ENCODE peak calls at places on chromosomes 2 and 18, in eight cellular contexts. W is GM12878, K is uterus, Y is IMR-90, P is right lobe of liver, Q is sigmoid colon, L is heart left ventricle, U is left lung. M is an unnamed sample. For H3K36me3, the result is how much of the 10 kb centered on the place peaks cover.

GRCh38 chr2:88857951-88858406 is 166.5 kb downstream of the RPIA start:
- DNase-seq in W (no peak), K (no peak), Y (peak), P (no peak), Q (no peak), L (peak), U (no peak), M (peak)

GRCh38 chr2:63051795-63052333 is 1.2 kb downstream of the OTX1 start:
- DNase-seq in W (no peak), K (no peak), Y (no peak), P (no peak), Q (no peak), L (no peak), U (no peak), M (peak)

GRCh38 chr2:24051833-24052232 is 2.3 kb downstream of the FKBP1B start:
- DNase-seq in W (no peak), K (no peak), Y (no peak), P (no peak), Q (no peak), L (no peak), U (no peak), M (no peak)

GRCh38 chr2:176967911-176968451 is 244.6 kb upstream of the HNRNPA3 start:
- DNase-seq in W (peak), K (no peak), Y (no peak), P (no peak), Q (no peak), L (no peak), U (no peak), M (no peak)

GRCh38 chr18:48454146-48454796 is 45.1 kb upstream of the ZBTB7C start:
- DNase-seq in W (no peak), K (no peak), Y (no peak), P (no peak), Q (no peak), L (no peak), U (no peak), M (no peak)

GRCh38 chr2:66854304-66854703 is 419.4 kb downstream of the MEIS1 start:
- DNase-seq in W (no peak), K (no peak), Y (peak), P (no peak), Q (no peak), L (no peak), U (no peak), M (no peak)

GRCh38 chr2:205323929-205324328 is 358.4 kb upstream of the NRP2 start:
- DNase-seq in W (no peak), K (no peak), Y (no peak), P (no peak), Q (no peak), L (no peak), U (no peak), M (no peak)

GRCh38 chr2:102147935-102148334 is 5.4 kb downstream of the IL1R1 start:
- DNase-seq in W (no peak), K (no peak), Y (peak), P (no peak), Q (no peak), L (no peak), U (no peak), M (no peak)

GRCh38 chr2:123870877-123871276 is 154.2 kb upstream of the CNTNAP5 start:
- DNase-seq in W (no peak), K (no peak), Y (no peak), P (no peak), Q (no peak), L (no peak), U (no peak), M (no peak)

GRCh38 chr2:187567126-187567525 is 12.9 kb upstream of the TFPI start:
- DNase-seq in W (no peak), K (no peak), Y (peak), P (no peak), Q (no peak), L (no peak), U (no peak), M (no peak)

GRCh38 chr2:160429248-160430000 is 64.2 kb downstream of the RBMS1 start:
- DNase-seq in W (no peak), K (no peak), Y (peak), P (no peak), Q (no peak), L (no peak), U (no peak), M (no peak)

GRCh38 chr2:67260348-67261277 is 136.5 kb upstream of the ETAA1 start:
- DNase-seq in W (no peak), K (peak), Y (peak), P (no peak), Q (peak), L (peak), U (peak), M (no peak)

GRCh38 chr2:170812716-170813585 is 3.7 kb upstream of the GAD1 start:
- DNase-seq in W (no peak), K (no peak), Y (peak), P (no peak), Q (no peak), L (peak), U (no peak), M (peak)

GRCh38 chr2:101770672-101771071 is 73.2 kb downstream of the MAP4K4 start:
- DNase-seq in W (peak), K (no peak), Y (peak), P (no peak), Q (no peak), L (no peak), U (no peak), M (no peak)

GRCh38 chr2:1674766-1675397 is 69.4 kb downstream of the PXDN start:
- DNase-seq in W (no peak), K (no peak), Y (no peak), P (no peak), Q (peak), L (no peak), U (no peak), M (no peak)
- H3K36me3 ChIP-seq in W (under half), K (under half), Y (half or more), P (under half), Q (under half), L (under half), U (under half), M (under half)

GRCh38 chr2:212733273-212733672 is 194.7 kb upstream of the ERBB4 start:
- DNase-seq in W (no peak), K (no peak), Y (no peak), P (no peak), Q (no peak), L (no peak), U (no peak), M (no peak)

GRCh38 chr2:212735648-212736047 is 197.0 kb upstream of the ERBB4 start:
- DNase-seq in W (no peak), K (no peak), Y (no peak), P (no peak), Q (no peak), L (no peak), U (no peak), M (no peak)

GRCh38 chr2:212736327-212736726 is 197.7 kb upstream of the ERBB4 start:
- DNase-seq in W (no peak), K (no peak), Y (no peak), P (no peak), Q (no peak), L (no peak), U (no peak), M (no peak)

GRCh38 chr2:212732860-212733259 is 194.3 kb upstream of the ERBB4 start:
- DNase-seq in W (no peak), K (no peak), Y (peak), P (no peak), Q (no peak), L (no peak), U (no peak), M (no peak)

GRCh38 chr2:212737773-212738172 is 199.2 kb upstream of the ERBB4 start:
- DNase-seq in W (no peak), K (no peak), Y (no peak), P (no peak), Q (no peak), L (no peak), U (no peak), M (no peak)
- H3K36me3 ChIP-seq in W (under half), K (under half), Y (under half), P (under half), Q (under half), L (under half), U (under half), M (under half)

GRCh38 chr2:83342860-83343329 is 1116.2 kb downstream of the SUCLG1 start:
- DNase-seq in W (no peak), K (no peak), Y (no peak), P (no peak), Q (no peak), L (no peak), U (no peak), M (no peak)
- H3K36me3 ChIP-seq in W (under half), K (under half), Y (under half), P (under half), Q (under half), L (under half), U (under half), M (under half)

GRCh38 chr2:27220091-27220490 is 2.9 kb downstream of the CAD start:
- DNase-seq in W (no peak), K (no peak), Y (no peak), P (peak), Q (no peak), L (no peak), U (no peak), M (no peak)
- H3K36me3 ChIP-seq in W (under half), K (under half), Y (under half), P (under half), Q (under half), L (under half), U (half or more), M (under half)

DNA sequence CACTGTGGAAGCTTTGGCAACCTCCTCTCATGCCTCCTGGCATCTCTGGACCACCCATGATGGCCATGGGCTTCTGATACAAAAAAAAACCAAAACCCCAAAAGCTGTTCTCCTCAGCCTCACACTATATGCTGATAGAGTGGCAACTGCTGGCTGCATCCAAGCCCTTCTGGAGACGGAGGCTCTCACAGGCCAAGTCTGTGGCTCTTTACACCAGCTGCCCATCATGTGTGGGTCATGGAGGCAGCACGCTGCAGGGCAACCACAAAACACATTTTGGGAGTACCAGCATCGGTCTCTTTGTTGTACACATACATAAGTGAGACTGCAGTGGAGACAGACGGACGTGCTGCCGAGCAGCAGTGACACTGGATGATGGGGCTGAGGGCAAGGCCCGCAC is 45.3 kb downstream of the SP110 start:
- DNase-seq in W (no peak), K (no peak), Y (no peak), P (no peak), Q (no peak), L (no peak), U (no peak), M (no peak)
- H3K36me3 ChIP-seq in W (under half), K (under half), Y (under half), P (under half), Q (under half), L (under half), U (half or more), M (under half)

GRCh38 chr2:32611366-32611765 is 16.5 kb upstream of the TTC27 start:
- DNase-seq in W (no peak), K (no peak), Y (no peak), P (no peak), Q (no peak), L (no peak), U (no peak), M (no peak)

GRCh38 chr2:32614069-32614468 is 13.8 kb upstream of the TTC27 start:
- DNase-seq in W (no peak), K (no peak), Y (no peak), P (no peak), Q (no peak), L (no peak), U (no peak), M (no peak)

DNA sequence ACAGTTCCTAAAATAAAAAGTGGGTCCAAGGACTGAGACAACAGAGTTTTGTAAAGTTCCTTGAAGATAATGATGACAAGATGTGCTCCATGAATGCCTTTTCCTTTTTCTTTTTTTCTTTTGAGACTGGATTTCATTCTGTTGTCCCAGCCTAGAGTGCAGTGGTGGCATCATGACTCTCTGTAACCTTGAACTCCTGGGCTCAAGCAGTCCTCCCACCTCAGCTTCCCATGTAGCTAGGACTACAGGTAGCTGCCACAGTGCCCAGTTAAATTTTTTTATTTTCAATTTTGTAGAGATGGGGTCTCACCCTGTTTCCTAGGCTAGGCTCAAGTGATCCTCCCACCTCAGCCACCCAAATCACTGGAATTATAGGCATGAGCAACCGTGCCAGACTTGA is 16.1 kb upstream of the TTC27 start:
- DNase-seq in W (no peak), K (no peak), Y (no peak), P (no peak), Q (no peak), L (no peak), U (no peak), M (no peak)
- H3K36me3 ChIP-seq in W (under half), K (under half), Y (under half), P (under half), Q (under half), L (under half), U (half or more), M (under half)